ENCODE peak calls at places on chromosomes 13 and 19, in ten cellular contexts. R is thoracic aorta, B is fibroblast of pulmonary artery, A is heart right ventricle, F is left ventricle myocardium inferior, U is neural crest cell, T is IMR-90, W is glutamatergic neuron, Z is AG04450, N is progenitor cell of endocrine pancreas. K is an unnamed sample.

GRCh38 chr13:40895715-40896184 is 106.3 kb downstream of the SLC25A15 start:
- DNase-seq in R (no peak), B (no peak), A (no peak), F (no peak), U (no peak), T (no peak), W (no peak), Z (no peak), N (no peak), K (no peak)

GRCh38 chr19:49758292-49758691 is 4.8 kb downstream of the TSKS start:
- DNase-seq in R (no peak), B (peak), A (no peak), F (no peak), U (no peak), T (peak), W (no peak), Z (peak), N (no peak), K (no peak)

GRCh38 chr19:40687525-40688016 is 2.9 kb downstream of the NUMBL start:
- DNase-seq in R (peak), B (peak), A (peak), F (peak), U (no peak), T (peak), W (no peak), Z (no peak), N (no peak), K (no peak)

GRCh38 chr19:46614114-46614701 is 10.7 kb downstream of the PTGIR start:
- DNase-seq in R (no peak), B (peak), A (peak), F (peak), U (peak), T (peak), W (peak), Z (no peak), N (peak), K (peak)

GRCh38 chr19:11194173-11194572 is 3.2 kb downstream of the KANK2 start:
- DNase-seq in R (no peak), B (no peak), A (no peak), F (no peak), U (no peak), T (no peak), W (no peak), Z (no peak), N (no peak), K (no peak)

GRCh38 chr19:44643605-44644390 is at the start of gene PVR:
- DNase-seq in R (peak), B (peak), A (peak), F (peak), U (peak), T (peak), W (peak), Z (no peak), N (peak), K (peak)

GRCh38 chr13:78659450-78660110 is 625 bp upstream of the OBI1 start:
- DNase-seq in R (no peak), B (no peak), A (no peak), F (no peak), U (no peak), T (peak), W (no peak), Z (no peak), N (no peak), K (no peak)

GRCh38 chr13:74443623-74444022 is 309.4 kb upstream of the KLF12 start:
- DNase-seq in R (no peak), B (peak), A (no peak), F (no peak), U (no peak), T (peak), W (no peak), Z (peak), N (no peak), K (no peak)

GRCh38 chr13:100182894-100183490 is 94.1 kb downstream of the PCCA start:
- DNase-seq in R (no peak), B (no peak), A (no peak), F (no peak), U (no peak), T (no peak), W (no peak), Z (no peak), N (no peak), K (no peak)

GRCh38 chr13:78176880-78177279 is 258.2 kb upstream of the EDNRB start:
- DNase-seq in R (no peak), B (no peak), A (no peak), F (no peak), U (no peak), T (no peak), W (no peak), Z (no peak), N (no peak), K (no peak)

GRCh38 chr13:37138169-37138568 is 32.7 kb upstream of the CSNK1A1L start:
- DNase-seq in R (no peak), B (peak), A (no peak), F (no peak), U (no peak), T (no peak), W (no peak), Z (no peak), N (no peak), K (no peak)

GRCh38 chr13:24997367-24997967 is 98.5 kb upstream of the PABPC3 start:
- DNase-seq in R (no peak), B (peak), A (no peak), F (no peak), U (peak), T (peak), W (no peak), Z (no peak), N (no peak), K (no peak)

GRCh38 chr13:105825071-105825470 is 710.4 kb downstream of the EFNB2 start:
- DNase-seq in R (no peak), B (no peak), A (no peak), F (no peak), U (no peak), T (no peak), W (no peak), Z (no peak), N (no peak), K (no peak)

GRCh38 chr19:48413879-48414623 is 20.6 kb downstream of the GRIN2D start:
- DNase-seq in R (no peak), B (no peak), A (no peak), F (no peak), U (no peak), T (peak), W (no peak), Z (no peak), N (no peak), K (no peak)

GRCh38 chr19:34181111-34181864 is 9.0 kb downstream of the LSM14A start:
- DNase-seq in R (no peak), B (no peak), A (no peak), F (no peak), U (no peak), T (no peak), W (no peak), Z (no peak), N (no peak), K (no peak)

GRCh38 chr19:31100945-31101344 is 248.3 kb downstream of the TSHZ3 start:
- DNase-seq in R (no peak), B (no peak), A (no peak), F (no peak), U (no peak), T (no peak), W (no peak), Z (no peak), N (no peak), K (no peak)

GRCh38 chr19:35143231-35143715 is at the start of gene FXYD7:
- DNase-seq in R (no peak), B (no peak), A (peak), F (no peak), U (no peak), T (no peak), W (peak), Z (no peak), N (no peak), K (no peak)

GRCh38 chr19:55173717-55174409 is 6.2 kb downstream of the SYT5 start:
- DNase-seq in R (no peak), B (peak), A (peak), F (peak), U (peak), T (peak), W (peak), Z (no peak), N (no peak), K (no peak)

GRCh38 chr19:2974342-2974932 is 2.9 kb upstream of the TLE6 start:
- DNase-seq in R (no peak), B (peak), A (peak), F (peak), U (no peak), T (no peak), W (no peak), Z (no peak), N (no peak), K (no peak)

GRCh38 chr13:113152894-113153809 is 5.3 kb upstream of the PROZ start:
- DNase-seq in R (no peak), B (peak), A (peak), F (peak), U (peak), T (no peak), W (peak), Z (no peak), N (peak), K (peak)

GRCh38 chr13:27203854-27204253 is 32.2 kb upstream of the USP12 start:
- DNase-seq in R (no peak), B (peak), A (no peak), F (no peak), U (no peak), T (peak), W (no peak), Z (no peak), N (no peak), K (no peak)
- TF ChIP-seq CTCF in R (no peak), B (peak), A (peak), F (peak), U (no peak), T (peak), W (no peak), Z (peak), N (no peak), K (no peak)

DNA sequence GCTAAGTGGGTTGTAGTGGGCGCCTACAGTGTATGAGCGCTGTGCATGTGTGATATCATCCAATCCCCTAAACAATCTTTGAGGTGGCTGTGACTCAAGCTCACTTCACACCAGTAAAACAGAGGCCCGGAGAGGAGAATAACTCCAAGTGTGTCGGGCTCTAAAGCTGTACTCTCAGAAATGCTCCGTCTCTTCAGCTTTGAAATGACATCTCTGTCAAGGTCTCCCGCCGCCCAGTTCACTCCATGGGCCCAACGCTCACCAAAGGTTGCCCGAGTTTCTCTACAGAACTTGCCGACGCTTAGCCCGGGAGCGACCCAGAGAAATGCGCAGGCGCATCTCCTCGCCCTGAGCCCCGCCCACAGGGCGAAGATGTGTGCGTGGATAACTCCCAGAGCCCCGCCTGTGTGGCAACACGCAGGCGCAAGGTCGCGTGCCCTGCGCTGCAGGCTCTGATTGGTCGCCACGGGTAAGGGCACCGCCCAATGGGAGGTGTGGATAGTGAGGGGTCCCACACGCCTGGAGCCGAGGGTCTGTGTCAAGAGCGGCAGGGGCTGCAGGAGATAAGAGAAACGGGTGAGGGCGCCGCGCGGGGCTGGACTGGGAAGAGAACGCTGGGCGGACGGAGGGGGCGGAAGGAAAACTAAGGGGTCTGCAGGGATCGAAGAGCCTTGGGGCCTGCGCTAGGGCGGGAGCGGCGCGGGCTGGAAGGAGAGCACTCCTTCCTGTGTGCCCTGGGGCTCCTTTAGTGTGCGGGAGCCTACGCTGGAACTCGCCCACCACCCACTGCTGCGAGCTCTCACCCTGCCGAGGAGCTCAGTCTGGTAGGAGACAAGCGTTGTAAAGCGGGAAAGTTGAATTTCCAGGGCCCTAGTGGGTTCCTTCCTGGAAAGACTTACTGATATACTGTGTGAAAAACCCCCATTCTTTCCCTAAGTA is at the start of gene ZNF526:
- DNase-seq in R (peak), B (peak), A (peak), F (peak), U (peak), T (peak), W (peak), Z (peak), N (peak), K (peak)
- TF ChIP-seq CTCF in R (no peak), B (no peak), A (no peak), F (no peak), U (no peak), T (peak), W (peak), Z (no peak), N (peak), K (peak)

GRCh38 chr19:38684078-38684861 is 36.8 kb downstream of the ACTN4 start:
- DNase-seq in R (peak), B (peak), A (peak), F (peak), U (no peak), T (peak), W (no peak), Z (no peak), N (no peak), K (no peak)
- TF ChIP-seq CTCF in R (no peak), B (no peak), A (no peak), F (no peak), U (no peak), T (no peak), W (no peak), Z (no peak), N (no peak), K (no peak)

GRCh38 chr19:19095691-19096090 is 31.9 kb downstream of the SLC25A42 start:
- DNase-seq in R (no peak), B (no peak), A (no peak), F (no peak), U (no peak), T (no peak), W (no peak), Z (no peak), N (no peak), K (no peak)

GRCh38 chr19:19094513-19094912 is 30.7 kb downstream of the SLC25A42 start:
- DNase-seq in R (no peak), B (no peak), A (no peak), F (no peak), U (no peak), T (no peak), W (no peak), Z (no peak), N (no peak), K (no peak)

GRCh38 chr19:19098703-19099632 is 35.2 kb downstream of the SLC25A42 start:
- DNase-seq in R (no peak), B (no peak), A (no peak), F (no peak), U (no peak), T (no peak), W (no peak), Z (no peak), N (no peak), K (no peak)

GRCh38 chr19:19098084-19098702 is 34.4 kb downstream of the SLC25A42 start:
- DNase-seq in R (no peak), B (no peak), A (no peak), F (no peak), U (no peak), T (no peak), W (no peak), Z (no peak), N (no peak), K (no peak)

GRCh38 chr19:19096641-19097627 is 33.1 kb downstream of the SLC25A42 start:
- DNase-seq in R (no peak), B (no peak), A (no peak), F (no peak), U (no peak), T (no peak), W (no peak), Z (no peak), N (no peak), K (no peak)
- TF ChIP-seq CTCF in R (no peak), B (no peak), A (no peak), F (no peak), U (no peak), T (no peak), W (no peak), Z (no peak), N (no peak), K (no peak)

GRCh38 chr19:1601613-1602064 is 3.6 kb downstream of the UQCR11 start:
- DNase-seq in R (no peak), B (no peak), A (no peak), F (no peak), U (no peak), T (no peak), W (no peak), Z (no peak), N (no peak), K (no peak)
- TF ChIP-seq CTCF in R (no peak), B (no peak), A (no peak), F (no peak), U (peak), T (peak), W (peak), Z (peak), N (peak), K (peak)

GRCh38 chr13:84362777-84363176 is 480.5 kb upstream of the SLITRK1 start:
- DNase-seq in R (no peak), B (peak), A (no peak), F (no peak), U (no peak), T (no peak), W (no peak), Z (no peak), N (no peak), K (no peak)

GRCh38 chr13:84360843-84361242 is 478.6 kb upstream of the SLITRK1 start:
- DNase-seq in R (no peak), B (no peak), A (no peak), F (no peak), U (no peak), T (no peak), W (no peak), Z (no peak), N (no peak), K (no peak)

GRCh38 chr13:84352946-84353345 is 470.7 kb upstream of the SLITRK1 start:
- DNase-seq in R (no peak), B (no peak), A (no peak), F (no peak), U (no peak), T (no peak), W (no peak), Z (no peak), N (no peak), K (no peak)

DNA sequence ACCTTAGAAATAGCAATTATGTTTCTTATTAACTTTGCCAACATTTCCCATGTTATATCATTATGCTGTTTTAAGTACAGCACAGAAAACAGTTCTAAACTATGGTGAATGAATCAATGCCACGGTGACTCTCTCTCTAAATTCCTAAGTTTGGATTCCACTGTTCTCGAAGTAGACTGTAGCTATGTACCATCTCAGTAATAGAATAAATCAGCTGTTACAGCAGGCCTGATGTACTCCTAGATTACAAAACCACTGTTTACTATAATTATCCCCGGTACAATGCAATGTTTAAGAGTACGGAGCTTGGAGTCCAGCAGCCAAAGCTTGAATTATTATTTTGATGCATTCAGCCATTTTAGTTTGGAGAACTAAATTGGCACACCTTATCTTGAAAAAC is 476.3 kb upstream of the SLITRK1 start:
- DNase-seq in R (no peak), B (no peak), A (no peak), F (no peak), U (no peak), T (no peak), W (no peak), Z (no peak), N (no peak), K (no peak)
- TF ChIP-seq CTCF in R (no peak), B (no peak), A (no peak), F (no peak), U (no peak), T (no peak), W (no peak), Z (no peak), N (no peak), K (no peak)

GRCh38 chr13:94494021-94494420 is 14.5 kb upstream of the DCT start:
- DNase-seq in R (no peak), B (no peak), A (no peak), F (no peak), U (no peak), T (no peak), W (peak), Z (no peak), N (no peak), K (no peak)

GRCh38 chr13:94495806-94496205 is 16.3 kb upstream of the DCT start:
- DNase-seq in R (no peak), B (no peak), A (no peak), F (no peak), U (no peak), T (no peak), W (no peak), Z (no peak), N (no peak), K (no peak)
- TF ChIP-seq CTCF in R (no peak), B (no peak), A (no peak), F (no peak), U (no peak), T (no peak), W (no peak), Z (no peak), N (no peak), K (no peak)

DNA sequence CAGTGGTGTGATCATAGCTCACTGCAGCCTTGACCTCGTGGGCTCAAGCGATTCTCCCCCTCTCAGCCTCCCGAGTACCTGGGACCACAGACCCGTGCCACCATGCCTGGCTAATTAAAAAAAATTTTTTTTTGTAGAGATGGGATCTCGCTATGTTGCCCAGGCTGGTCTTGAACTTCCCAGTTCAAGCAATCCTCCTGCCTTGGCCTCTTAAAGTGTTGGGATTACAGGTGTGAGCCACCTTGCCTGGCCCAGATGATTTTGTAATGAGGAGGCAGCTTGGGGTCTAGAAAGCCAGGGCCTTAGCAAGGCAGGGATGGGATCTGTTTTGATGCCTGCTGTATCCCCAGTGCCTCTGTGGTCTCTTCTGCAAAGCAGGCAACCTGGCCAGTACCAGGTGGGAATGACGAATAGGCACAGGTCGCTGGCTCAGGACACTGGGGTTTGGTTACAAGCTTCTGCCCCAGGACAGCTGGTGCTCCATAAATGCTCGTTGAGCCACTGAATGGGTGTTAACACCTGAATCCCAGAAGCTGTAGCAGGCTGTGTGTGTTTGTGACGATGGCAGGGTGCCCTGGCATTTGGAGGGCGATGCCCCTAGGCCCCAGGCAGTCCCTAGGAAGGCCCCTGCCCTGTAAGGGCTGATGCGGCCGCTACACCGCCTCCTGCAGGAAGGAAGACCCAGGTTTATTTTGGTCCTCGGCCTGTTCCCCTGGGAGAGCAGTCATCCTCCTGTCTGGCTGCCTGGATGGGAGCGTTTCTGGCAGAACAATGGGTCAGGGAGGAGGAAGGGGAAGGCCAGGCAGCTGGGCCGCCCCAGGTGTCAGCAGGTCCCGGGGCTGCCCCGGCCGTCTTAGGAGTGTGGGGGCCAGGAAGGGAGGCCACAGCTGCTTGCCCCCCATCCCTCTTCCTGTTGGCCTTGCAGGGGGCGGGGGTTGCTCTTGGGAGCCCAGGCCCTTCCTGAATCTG is 8.6 kb downstream of the TNFAIP8L1 start:
- DNase-seq in R (no peak), B (peak), A (peak), F (peak), U (no peak), T (no peak), W (peak), Z (no peak), N (no peak), K (no peak)
- TF ChIP-seq CTCF in R (no peak), B (peak), A (peak), F (peak), U (no peak), T (no peak), W (peak), Z (no peak), N (no peak), K (no peak)

K was measured in type B pancreatic cell.